ENCODE peak calls at places on chromosomes 4 and X, in ten cellular contexts. One of them, this sample, is unnamed.

GRCh38 chrX:51893931-51894696 is 691 bp downstream of the MAGED1 start:
- DNase-seq in NCI-H460: no peak
- DNase-seq in stimulated activated naive CD8-positive, alpha-beta T cell treated with anti-CD3 and anti-CD28 coated beads, Interleukin-15, Interleukin-2, amounts not matched to agents 100 U/mL and 50 U/mL, for 24 hours: peak; percentile 12
- DNase-seq in GM23248: peak; percentile 53
- DNase-seq in posterior vena cava: no peak
- DNase-seq in amniotic stem cell: no peak
- DNase-seq in aorta: no peak
- DNase-seq in cerebellum: peak; percentile 18
- DNase-seq in memory B cell: peak; percentile 15
- DNase-seq in cerebellar nuclear complex: no peak
- DNase-seq in this sample: peak; percentile 23

GRCh38 chr4:70505152-70505748 is 13.1 kb upstream of the AMTN start:
- DNase-seq in posterior vena cava: peak; percentile 85
- DNase-seq in cerebellum: peak; percentile 10
- DNase-seq in memory B cell: peak; percentile 40
- DNase-seq in NCI-H460: peak; percentile 40
- DNase-seq in amniotic stem cell: no peak
- DNase-seq in cerebellar nuclear complex: no peak
- DNase-seq in stimulated activated naive CD8-positive, alpha-beta T cell treated with anti-CD3 and anti-CD28 coated beads, Interleukin-15, Interleukin-2, amounts not matched to agents 100 U/mL and 50 U/mL, for 24 hours: peak; percentile 65
- DNase-seq in aorta: no peak
- DNase-seq in GM23248: peak; percentile 71
- DNase-seq in this sample: peak; percentile 21

GRCh38 chr4:165630671-165631070 is 242.4 kb upstream of the TLL1 start:
- DNase-seq in posterior vena cava: no peak
- DNase-seq in memory B cell: no peak
- DNase-seq in NCI-H460: no peak
- DNase-seq in stimulated activated naive CD8-positive, alpha-beta T cell treated with anti-CD3 and anti-CD28 coated beads, Interleukin-15, Interleukin-2, amounts not matched to agents 100 U/mL and 50 U/mL, for 24 hours: no peak
- DNase-seq in GM23248: no peak
- DNase-seq in cerebellar nuclear complex: no peak
- DNase-seq in cerebellum: no peak
- DNase-seq in amniotic stem cell: no peak
- DNase-seq in aorta: no peak
- DNase-seq in this sample: no peak

GRCh38 chrX:108270280-108270679 is 167.9 kb downstream of the COL4A6 start:
- DNase-seq in aorta: no peak
- DNase-seq in NCI-H460: no peak
- DNase-seq in GM23248: no peak
- DNase-seq in posterior vena cava: no peak
- DNase-seq in amniotic stem cell: no peak
- DNase-seq in cerebellum: no peak
- DNase-seq in cerebellar nuclear complex: no peak
- DNase-seq in memory B cell: no peak
- DNase-seq in stimulated activated naive CD8-positive, alpha-beta T cell treated with anti-CD3 and anti-CD28 coated beads, Interleukin-15, Interleukin-2, amounts not matched to agents 100 U/mL and 50 U/mL, for 24 hours: no peak
- DNase-seq in this sample: no peak

GRCh38 chrX:67555578-67556203 is 11.9 kb downstream of the AR start:
- DNase-seq in amniotic stem cell: peak; percentile 1
- DNase-seq in cerebellum: no peak
- DNase-seq in cerebellar nuclear complex: no peak
- DNase-seq in stimulated activated naive CD8-positive, alpha-beta T cell treated with anti-CD3 and anti-CD28 coated beads, Interleukin-15, Interleukin-2, amounts not matched to agents 100 U/mL and 50 U/mL, for 24 hours: peak; percentile 4
- DNase-seq in NCI-H460: no peak
- DNase-seq in memory B cell: no peak
- DNase-seq in aorta: no peak
- DNase-seq in posterior vena cava: no peak
- DNase-seq in GM23248: peak; percentile 60
- DNase-seq in this sample: no peak

GRCh38 chr4:100880012-100880411 is 362.2 kb upstream of the EMCN start:
- DNase-seq in cerebellar nuclear complex: no peak
- DNase-seq in memory B cell: no peak
- DNase-seq in GM23248: no peak
- DNase-seq in stimulated activated naive CD8-positive, alpha-beta T cell treated with anti-CD3 and anti-CD28 coated beads, Interleukin-15, Interleukin-2, amounts not matched to agents 100 U/mL and 50 U/mL, for 24 hours: no peak
- DNase-seq in amniotic stem cell: no peak
- DNase-seq in aorta: no peak
- DNase-seq in cerebellum: no peak
- DNase-seq in posterior vena cava: no peak
- DNase-seq in NCI-H460: no peak
- DNase-seq in this sample: no peak

GRCh38 chr4:88865466-88865865 is 167.8 kb upstream of the NAP1L5 start:
- DNase-seq in posterior vena cava: no peak
- DNase-seq in cerebellar nuclear complex: no peak
- DNase-seq in amniotic stem cell: no peak
- DNase-seq in NCI-H460: no peak
- DNase-seq in aorta: no peak
- DNase-seq in cerebellum: no peak
- DNase-seq in stimulated activated naive CD8-positive, alpha-beta T cell treated with anti-CD3 and anti-CD28 coated beads, Interleukin-15, Interleukin-2, amounts not matched to agents 100 U/mL and 50 U/mL, for 24 hours: no peak
- DNase-seq in GM23248: no peak
- DNase-seq in memory B cell: no peak
- DNase-seq in this sample: no peak

GRCh38 chr4:110840221-110840654 is 217.4 kb upstream of the PITX2 start:
- DNase-seq in cerebellum: no peak
- DNase-seq in NCI-H460: no peak
- DNase-seq in aorta: no peak
- DNase-seq in memory B cell: no peak
- DNase-seq in GM23248: peak; percentile 72
- DNase-seq in posterior vena cava: no peak
- DNase-seq in cerebellar nuclear complex: no peak
- DNase-seq in stimulated activated naive CD8-positive, alpha-beta T cell treated with anti-CD3 and anti-CD28 coated beads, Interleukin-15, Interleukin-2, amounts not matched to agents 100 U/mL and 50 U/mL, for 24 hours: no peak
- DNase-seq in amniotic stem cell: peak; percentile 5
- DNase-seq in this sample: no peak

GRCh38 chr4:99651811-99652545 is 5.7 kb downstream of the C4orf54 start:
- DNase-seq in aorta: no peak
- DNase-seq in stimulated activated naive CD8-positive, alpha-beta T cell treated with anti-CD3 and anti-CD28 coated beads, Interleukin-15, Interleukin-2, amounts not matched to agents 100 U/mL and 50 U/mL, for 24 hours: no peak
- DNase-seq in cerebellum: no peak
- DNase-seq in amniotic stem cell: no peak
- DNase-seq in cerebellar nuclear complex: no peak
- DNase-seq in memory B cell: no peak
- DNase-seq in posterior vena cava: peak; percentile 77
- DNase-seq in GM23248: no peak
- DNase-seq in NCI-H460: no peak
- DNase-seq in this sample: no peak

GRCh38 chrX:119618439-119618838 is 12.2 kb upstream of the NKRF start:
- DNase-seq in cerebellar nuclear complex: no peak
- DNase-seq in cerebellum: no peak
- DNase-seq in memory B cell: no peak
- DNase-seq in GM23248: no peak
- DNase-seq in amniotic stem cell: no peak
- DNase-seq in posterior vena cava: no peak
- DNase-seq in NCI-H460: no peak
- DNase-seq in stimulated activated naive CD8-positive, alpha-beta T cell treated with anti-CD3 and anti-CD28 coated beads, Interleukin-15, Interleukin-2, amounts not matched to agents 100 U/mL and 50 U/mL, for 24 hours: no peak
- DNase-seq in aorta: peak; percentile 72
- DNase-seq in this sample: peak; percentile 29

GRCh38 chr4:118911162-118911791 is 22.6 kb downstream of the SYNPO2 start:
- DNase-seq in cerebellum: no peak
- DNase-seq in aorta: no peak
- DNase-seq in NCI-H460: no peak
- DNase-seq in cerebellar nuclear complex: no peak
- DNase-seq in memory B cell: no peak
- DNase-seq in GM23248: peak; percentile 54
- DNase-seq in posterior vena cava: no peak
- DNase-seq in stimulated activated naive CD8-positive, alpha-beta T cell treated with anti-CD3 and anti-CD28 coated beads, Interleukin-15, Interleukin-2, amounts not matched to agents 100 U/mL and 50 U/mL, for 24 hours: no peak
- DNase-seq in amniotic stem cell: peak; percentile 16
- DNase-seq in this sample: no peak

GRCh38 chrX:115591856-115592842 is 31.2 kb downstream of the PLS3 start:
- DNase-seq in posterior vena cava: no peak
- DNase-seq in cerebellar nuclear complex: no peak
- DNase-seq in NCI-H460: no peak
- DNase-seq in stimulated activated naive CD8-positive, alpha-beta T cell treated with anti-CD3 and anti-CD28 coated beads, Interleukin-15, Interleukin-2, amounts not matched to agents 100 U/mL and 50 U/mL, for 24 hours: no peak
- DNase-seq in cerebellum: no peak
- DNase-seq in GM23248: no peak
- DNase-seq in memory B cell: no peak
- DNase-seq in aorta: no peak
- DNase-seq in amniotic stem cell: no peak
- DNase-seq in this sample: no peak

GRCh38 chr4:86557526-86557925 is 36.6 kb upstream of the PTPN13 start:
- DNase-seq in stimulated activated naive CD8-positive, alpha-beta T cell treated with anti-CD3 and anti-CD28 coated beads, Interleukin-15, Interleukin-2, amounts not matched to agents 100 U/mL and 50 U/mL, for 24 hours: no peak
- DNase-seq in cerebellum: no peak
- DNase-seq in memory B cell: no peak
- DNase-seq in NCI-H460: no peak
- DNase-seq in cerebellar nuclear complex: no peak
- DNase-seq in amniotic stem cell: no peak
- DNase-seq in aorta: no peak
- DNase-seq in posterior vena cava: no peak
- DNase-seq in GM23248: peak; percentile 8
- DNase-seq in this sample: no peak

GRCh38 chr4:25103423-25103822 is 56.8 kb downstream of the SEPSECS start:
- DNase-seq in cerebellar nuclear complex: no peak
- DNase-seq in memory B cell: no peak
- DNase-seq in amniotic stem cell: no peak
- DNase-seq in posterior vena cava: no peak
- DNase-seq in cerebellum: no peak
- DNase-seq in NCI-H460: no peak
- DNase-seq in aorta: no peak
- DNase-seq in stimulated activated naive CD8-positive, alpha-beta T cell treated with anti-CD3 and anti-CD28 coated beads, Interleukin-15, Interleukin-2, amounts not matched to agents 100 U/mL and 50 U/mL, for 24 hours: no peak
- DNase-seq in GM23248: no peak
- DNase-seq in this sample: no peak

GRCh38 chr4:139589619-139590018 is 33.6 kb upstream of the SETD7 start:
- DNase-seq in cerebellar nuclear complex: no peak
- DNase-seq in cerebellum: no peak
- DNase-seq in aorta: no peak
- DNase-seq in NCI-H460: no peak
- DNase-seq in amniotic stem cell: no peak
- DNase-seq in memory B cell: no peak
- DNase-seq in posterior vena cava: peak; percentile 80
- DNase-seq in GM23248: peak; percentile 61
- DNase-seq in stimulated activated naive CD8-positive, alpha-beta T cell treated with anti-CD3 and anti-CD28 coated beads, Interleukin-15, Interleukin-2, amounts not matched to agents 100 U/mL and 50 U/mL, for 24 hours: no peak
- DNase-seq in this sample: no peak

GRCh38 chr4:67401902-67402301 is 143.4 kb downstream of the CENPC start:
- DNase-seq in GM23248: no peak
- DNase-seq in memory B cell: no peak
- DNase-seq in NCI-H460: no peak
- DNase-seq in cerebellar nuclear complex: no peak
- DNase-seq in amniotic stem cell: no peak
- DNase-seq in posterior vena cava: no peak
- DNase-seq in aorta: no peak
- DNase-seq in stimulated activated naive CD8-positive, alpha-beta T cell treated with anti-CD3 and anti-CD28 coated beads, Interleukin-15, Interleukin-2, amounts not matched to agents 100 U/mL and 50 U/mL, for 24 hours: no peak
- DNase-seq in cerebellum: no peak
- DNase-seq in this sample: no peak

GRCh38 chr4:36476135-36476534 is 194.7 kb downstream of the DTHD1 start:
- DNase-seq in amniotic stem cell: no peak
- DNase-seq in GM23248: no peak
- DNase-seq in posterior vena cava: no peak
- DNase-seq in NCI-H460: no peak
- DNase-seq in cerebellum: no peak
- DNase-seq in cerebellar nuclear complex: no peak
- DNase-seq in stimulated activated naive CD8-positive, alpha-beta T cell treated with anti-CD3 and anti-CD28 coated beads, Interleukin-15, Interleukin-2, amounts not matched to agents 100 U/mL and 50 U/mL, for 24 hours: no peak
- DNase-seq in memory B cell: no peak
- DNase-seq in aorta: no peak
- DNase-seq in this sample: no peak

GRCh38 chr4:102438873-102439614 is 62.1 kb upstream of the NFKB1 start:
- DNase-seq in memory B cell: no peak
- DNase-seq in stimulated activated naive CD8-positive, alpha-beta T cell treated with anti-CD3 and anti-CD28 coated beads, Interleukin-15, Interleukin-2, amounts not matched to agents 100 U/mL and 50 U/mL, for 24 hours: no peak
- DNase-seq in cerebellum: no peak
- DNase-seq in cerebellar nuclear complex: no peak
- DNase-seq in posterior vena cava: no peak
- DNase-seq in NCI-H460: peak; percentile 84
- DNase-seq in aorta: no peak
- DNase-seq in amniotic stem cell: peak; percentile 58
- DNase-seq in GM23248: peak; percentile 92
- DNase-seq in this sample: no peak

GRCh38 chr4:7070729-7071511 is 3.1 kb upstream of the GRPEL1 start:
- DNase-seq in posterior vena cava: peak; percentile 93
- DNase-seq in GM23248: peak; percentile 80
- DNase-seq in NCI-H460: peak; percentile 47
- DNase-seq in stimulated activated naive CD8-positive, alpha-beta T cell treated with anti-CD3 and anti-CD28 coated beads, Interleukin-15, Interleukin-2, amounts not matched to agents 100 U/mL and 50 U/mL, for 24 hours: peak; percentile 88
- DNase-seq in memory B cell: peak; percentile 92
- DNase-seq in cerebellum: peak; percentile 84
- DNase-seq in amniotic stem cell: peak; percentile 43
- DNase-seq in aorta: peak; percentile 84
- DNase-seq in cerebellar nuclear complex: no peak
- DNase-seq in this sample: peak; percentile 80

GRCh38 chr4:2834001-2834921 is 9.4 kb upstream of the ADD1 start:
- DNase-seq in GM23248: no peak
- DNase-seq in cerebellum: no peak
- DNase-seq in cerebellar nuclear complex: no peak
- DNase-seq in memory B cell: no peak
- DNase-seq in amniotic stem cell: no peak
- DNase-seq in posterior vena cava: peak; percentile 73
- DNase-seq in NCI-H460: no peak
- DNase-seq in stimulated activated naive CD8-positive, alpha-beta T cell treated with anti-CD3 and anti-CD28 coated beads, Interleukin-15, Interleukin-2, amounts not matched to agents 100 U/mL and 50 U/mL, for 24 hours: no peak
- DNase-seq in aorta: no peak
- DNase-seq in this sample: peak; percentile 31

GRCh38 chr4:3834186-3834920 is 68.2 kb downstream of the ADRA2C start:
- DNase-seq in NCI-H460: no peak
- DNase-seq in cerebellum: no peak
- DNase-seq in stimulated activated naive CD8-positive, alpha-beta T cell treated with anti-CD3 and anti-CD28 coated beads, Interleukin-15, Interleukin-2, amounts not matched to agents 100 U/mL and 50 U/mL, for 24 hours: no peak
- DNase-seq in aorta: no peak
- DNase-seq in memory B cell: no peak
- DNase-seq in cerebellar nuclear complex: no peak
- DNase-seq in amniotic stem cell: no peak
- DNase-seq in posterior vena cava: no peak
- DNase-seq in GM23248: no peak
- DNase-seq in this sample: no peak

GRCh38 chr4:40190880-40191815 is 5.7 kb upstream of the RHOH start:
- DNase-seq in cerebellum: no peak
- DNase-seq in NCI-H460: peak; percentile 92
- DNase-seq in cerebellar nuclear complex: no peak
- DNase-seq in memory B cell: peak; percentile 2
- DNase-seq in amniotic stem cell: no peak
- DNase-seq in GM23248: no peak
- DNase-seq in posterior vena cava: no peak
- DNase-seq in aorta: no peak
- DNase-seq in stimulated activated naive CD8-positive, alpha-beta T cell treated with anti-CD3 and anti-CD28 coated beads, Interleukin-15, Interleukin-2, amounts not matched to agents 100 U/mL and 50 U/mL, for 24 hours: no peak
- DNase-seq in this sample: no peak

GRCh38 chrX:72002886-72003285 is 92.2 kb downstream of the NHSL2 start:
- DNase-seq in stimulated activated naive CD8-positive, alpha-beta T cell treated with anti-CD3 and anti-CD28 coated beads, Interleukin-15, Interleukin-2, amounts not matched to agents 100 U/mL and 50 U/mL, for 24 hours: no peak
- DNase-seq in amniotic stem cell: no peak
- DNase-seq in GM23248: peak; percentile 21
- DNase-seq in cerebellum: no peak
- DNase-seq in memory B cell: no peak
- DNase-seq in cerebellar nuclear complex: no peak
- DNase-seq in aorta: no peak
- DNase-seq in NCI-H460: no peak
- DNase-seq in posterior vena cava: no peak
- DNase-seq in this sample: no peak

GRCh38 chrX:22365460-22365859 is 92.7 kb downstream of the CBLL2 start:
- DNase-seq in NCI-H460: no peak
- DNase-seq in memory B cell: no peak
- DNase-seq in cerebellar nuclear complex: no peak
- DNase-seq in cerebellum: no peak
- DNase-seq in GM23248: peak; percentile 85
- DNase-seq in stimulated activated naive CD8-positive, alpha-beta T cell treated with anti-CD3 and anti-CD28 coated beads, Interleukin-15, Interleukin-2, amounts not matched to agents 100 U/mL and 50 U/mL, for 24 hours: no peak
- DNase-seq in amniotic stem cell: no peak
- DNase-seq in posterior vena cava: no peak
- DNase-seq in aorta: no peak
- DNase-seq in this sample: no peak

GRCh38 chrX:18898091-18898490 is 85.8 kb downstream of the PHKA2 start:
- DNase-seq in cerebellum: no peak
- DNase-seq in aorta: no peak
- DNase-seq in stimulated activated naive CD8-positive, alpha-beta T cell treated with anti-CD3 and anti-CD28 coated beads, Interleukin-15, Interleukin-2, amounts not matched to agents 100 U/mL and 50 U/mL, for 24 hours: no peak
- DNase-seq in cerebellar nuclear complex: no peak
- DNase-seq in GM23248: no peak
- DNase-seq in amniotic stem cell: no peak
- DNase-seq in NCI-H460: no peak
- DNase-seq in memory B cell: no peak
- DNase-seq in posterior vena cava: no peak
- DNase-seq in this sample: no peak

GRCh38 chrX:1500701-1501624 is 36.0 kb downstream of the P2RY8 start:
- DNase-seq in aorta: no peak
- DNase-seq in amniotic stem cell: no peak
- DNase-seq in stimulated activated naive CD8-positive, alpha-beta T cell treated with anti-CD3 and anti-CD28 coated beads, Interleukin-15, Interleukin-2, amounts not matched to agents 100 U/mL and 50 U/mL, for 24 hours: no peak
- DNase-seq in cerebellum: no peak
- DNase-seq in cerebellar nuclear complex: no peak
- DNase-seq in memory B cell: peak; percentile 43
- DNase-seq in posterior vena cava: no peak
- DNase-seq in NCI-H460: no peak
- DNase-seq in GM23248: no peak
- DNase-seq in this sample: peak; percentile 40

GRCh38 chr4:93302310-93302709 is 526.2 kb upstream of the ATOH1 start:
- DNase-seq in posterior vena cava: no peak
- DNase-seq in stimulated activated naive CD8-positive, alpha-beta T cell treated with anti-CD3 and anti-CD28 coated beads, Interleukin-15, Interleukin-2, amounts not matched to agents 100 U/mL and 50 U/mL, for 24 hours: no peak
- DNase-seq in memory B cell: no peak
- DNase-seq in aorta: no peak
- DNase-seq in cerebellar nuclear complex: no peak
- DNase-seq in amniotic stem cell: no peak
- DNase-seq in NCI-H460: no peak
- DNase-seq in cerebellum: no peak
- DNase-seq in GM23248: no peak
- DNase-seq in this sample: no peak

GRCh38 chr4:3767569-3768288 is 1.5 kb downstream of the ADRA2C start:
- DNase-seq in amniotic stem cell: no peak
- DNase-seq in NCI-H460: no peak
- DNase-seq in cerebellar nuclear complex: no peak
- DNase-seq in GM23248: no peak
- DNase-seq in aorta: no peak
- DNase-seq in stimulated activated naive CD8-positive, alpha-beta T cell treated with anti-CD3 and anti-CD28 coated beads, Interleukin-15, Interleukin-2, amounts not matched to agents 100 U/mL and 50 U/mL, for 24 hours: peak; percentile 8
- DNase-seq in memory B cell: no peak
- DNase-seq in cerebellum: no peak
- DNase-seq in posterior vena cava: no peak
- DNase-seq in this sample: no peak

This sample was measured in activated B cell treated with CpG ODN at 0.5 μM for 24 hours.